ENCODE peak calls at places on chromosomes 6 and 20, in nine cellular contexts. One of them, this sample, is unnamed.

GRCh38 chr6:54248319-54248718 is 59.9 kb upstream of the TINAG start:
- DNase-seq in upper lobe of right lung: no peak
- DNase-seq in lower lobe of right lung: no peak
- DNase-seq in left ventricle myocardium inferior: no peak
- DNase-seq in stomach: no peak
- DNase-seq in left lung: no peak
- DNase-seq in thoracic aorta: no peak
- DNase-seq in cardiac muscle cell: no peak
- DNase-seq in body of pancreas: no peak
- DNase-seq in this sample: no peak

GRCh38 chr20:40763646-40764295 is 74.7 kb upstream of the MAFB start:
- DNase-seq in stomach: no peak
- DNase-seq in body of pancreas: no peak
- DNase-seq in upper lobe of right lung: no peak
- DNase-seq in left ventricle myocardium inferior: no peak
- DNase-seq in cardiac muscle cell: peak; percentile 5
- DNase-seq in lower lobe of right lung: no peak
- DNase-seq in left lung: no peak
- DNase-seq in thoracic aorta: peak; percentile 46
- DNase-seq in this sample: no peak

GRCh38 chr20:46127396-46128010 is 9.4 kb downstream of the CD40 start:
- DNase-seq in lower lobe of right lung: no peak
- DNase-seq in body of pancreas: no peak
- DNase-seq in left ventricle myocardium inferior: no peak
- DNase-seq in stomach: no peak
- DNase-seq in upper lobe of right lung: no peak
- DNase-seq in cardiac muscle cell: no peak
- DNase-seq in left lung: no peak
- DNase-seq in thoracic aorta: no peak
- DNase-seq in this sample: no peak

GRCh38 chr6:25423358-25423757 is 144.2 kb downstream of the CARMIL1 start:
- DNase-seq in left lung: no peak
- DNase-seq in stomach: no peak
- DNase-seq in thoracic aorta: no peak
- DNase-seq in cardiac muscle cell: no peak
- DNase-seq in left ventricle myocardium inferior: no peak
- DNase-seq in upper lobe of right lung: no peak
- DNase-seq in body of pancreas: no peak
- DNase-seq in lower lobe of right lung: no peak
- DNase-seq in this sample: no peak

GRCh38 chr6:16978686-16979085 is 123.2 kb upstream of the STMND1 start:
- DNase-seq in left lung: no peak
- DNase-seq in cardiac muscle cell: no peak
- DNase-seq in upper lobe of right lung: no peak
- DNase-seq in stomach: no peak
- DNase-seq in thoracic aorta: no peak
- DNase-seq in left ventricle myocardium inferior: no peak
- DNase-seq in body of pancreas: no peak
- DNase-seq in lower lobe of right lung: no peak
- DNase-seq in this sample: no peak

GRCh38 chr6:37225350-37226169 is 32.0 kb upstream of the TBC1D22B start:
- DNase-seq in lower lobe of right lung: no peak
- DNase-seq in upper lobe of right lung: no peak
- DNase-seq in body of pancreas: peak; percentile 58
- DNase-seq in left lung: no peak
- DNase-seq in stomach: no peak
- DNase-seq in thoracic aorta: no peak
- DNase-seq in cardiac muscle cell: no peak
- DNase-seq in left ventricle myocardium inferior: no peak
- DNase-seq in this sample: no peak

GRCh38 chr6:121434037-121434770 is 1.2 kb upstream of the GJA1 start:
- DNase-seq in left ventricle myocardium inferior: no peak
- DNase-seq in lower lobe of right lung: no peak
- DNase-seq in cardiac muscle cell: no peak
- DNase-seq in thoracic aorta: no peak
- DNase-seq in upper lobe of right lung: no peak
- DNase-seq in stomach: no peak
- DNase-seq in left lung: no peak
- DNase-seq in body of pancreas: no peak
- DNase-seq in this sample: no peak

GRCh38 chr20:35871311-35871771 is 83.0 kb downstream of the SCAND1 start:
- DNase-seq in cardiac muscle cell: peak; percentile 58
- DNase-seq in lower lobe of right lung: no peak
- DNase-seq in thoracic aorta: no peak
- DNase-seq in body of pancreas: no peak
- DNase-seq in left lung: no peak
- DNase-seq in stomach: peak; percentile 28
- DNase-seq in left ventricle myocardium inferior: peak; percentile 21
- DNase-seq in upper lobe of right lung: no peak
- DNase-seq in this sample: peak; percentile 56

GRCh38 chr6:66662196-66662595 is 955.2 kb upstream of the EYS start:
- DNase-seq in body of pancreas: no peak
- DNase-seq in upper lobe of right lung: no peak
- DNase-seq in left lung: no peak
- DNase-seq in stomach: no peak
- DNase-seq in thoracic aorta: no peak
- DNase-seq in left ventricle myocardium inferior: no peak
- DNase-seq in lower lobe of right lung: no peak
- DNase-seq in cardiac muscle cell: peak; percentile 58
- DNase-seq in this sample: no peak

GRCh38 chr6:32613475-32613874 is 23.7 kb upstream of the HLA-DQA1 start:
- DNase-seq in upper lobe of right lung: no peak
- DNase-seq in left lung: no peak
- DNase-seq in thoracic aorta: no peak
- DNase-seq in cardiac muscle cell: no peak
- DNase-seq in body of pancreas: no peak
- DNase-seq in stomach: no peak
- DNase-seq in lower lobe of right lung: no peak
- DNase-seq in left ventricle myocardium inferior: no peak
- DNase-seq in this sample: no peak

GRCh38 chr6:3356824-3357420 is 98.2 kb downstream of the PSMG4 start:
- DNase-seq in thoracic aorta: no peak
- DNase-seq in left ventricle myocardium inferior: no peak
- DNase-seq in cardiac muscle cell: peak; percentile 40
- DNase-seq in lower lobe of right lung: no peak
- DNase-seq in stomach: no peak
- DNase-seq in body of pancreas: peak; percentile 70
- DNase-seq in left lung: no peak
- DNase-seq in upper lobe of right lung: no peak
- DNase-seq in this sample: no peak

GRCh38 chr6:89257346-89257745 is 40.2 kb upstream of the GABRR1 start:
- DNase-seq in left ventricle myocardium inferior: no peak
- DNase-seq in thoracic aorta: no peak
- DNase-seq in upper lobe of right lung: no peak
- DNase-seq in body of pancreas: no peak
- DNase-seq in left lung: no peak
- DNase-seq in cardiac muscle cell: no peak
- DNase-seq in lower lobe of right lung: no peak
- DNase-seq in stomach: no peak
- DNase-seq in this sample: no peak

GRCh38 chr20:32979201-32979998 is 24.8 kb downstream of the SUN5 start:
- DNase-seq in body of pancreas: no peak
- DNase-seq in upper lobe of right lung: peak; percentile 34
- DNase-seq in left ventricle myocardium inferior: no peak
- DNase-seq in left lung: no peak
- DNase-seq in cardiac muscle cell: no peak
- DNase-seq in stomach: no peak
- DNase-seq in thoracic aorta: no peak
- DNase-seq in lower lobe of right lung: no peak
- DNase-seq in this sample: no peak

GRCh38 chr6:125519367-125519766 is 217.6 kb upstream of the HDDC2 start:
- DNase-seq in stomach: no peak
- DNase-seq in thoracic aorta: no peak
- DNase-seq in upper lobe of right lung: no peak
- DNase-seq in left lung: no peak
- DNase-seq in body of pancreas: no peak
- DNase-seq in left ventricle myocardium inferior: no peak
- DNase-seq in lower lobe of right lung: no peak
- DNase-seq in cardiac muscle cell: no peak
- DNase-seq in this sample: no peak

GRCh38 chr6:110039996-110040383 is 61.9 kb downstream of the GPR6 start:
- DNase-seq in stomach: peak; percentile 49
- DNase-seq in upper lobe of right lung: peak; percentile 66
- DNase-seq in left ventricle myocardium inferior: no peak
- DNase-seq in cardiac muscle cell: peak; percentile 48
- DNase-seq in thoracic aorta: no peak
- DNase-seq in lower lobe of right lung: no peak
- DNase-seq in left lung: no peak
- DNase-seq in body of pancreas: peak; percentile 39
- DNase-seq in this sample: no peak

GRCh38 chr6:54083301-54083700 is 27.9 kb upstream of the MLIP start:
- DNase-seq in left ventricle myocardium inferior: no peak
- DNase-seq in thoracic aorta: no peak
- DNase-seq in stomach: no peak
- DNase-seq in upper lobe of right lung: no peak
- DNase-seq in cardiac muscle cell: no peak
- DNase-seq in left lung: no peak
- DNase-seq in lower lobe of right lung: no peak
- DNase-seq in body of pancreas: no peak
- DNase-seq in this sample: no peak

GRCh38 chr20:59030911-59031310 is 1.2 kb downstream of the ATP5F1E start:
- DNase-seq in upper lobe of right lung: no peak
- DNase-seq in left lung: no peak
- DNase-seq in body of pancreas: no peak
- DNase-seq in left ventricle myocardium inferior: no peak
- DNase-seq in cardiac muscle cell: no peak
- DNase-seq in thoracic aorta: no peak
- DNase-seq in stomach: no peak
- DNase-seq in lower lobe of right lung: no peak
- DNase-seq in this sample: no peak
- H3K27ac ChIP-seq in upper lobe of right lung: no peak overlapping the region
- H3K27ac ChIP-seq in left lung: peak overlapping the region; percentile 94
- H3K27ac ChIP-seq in body of pancreas: no peak overlapping the region
- H3K27ac ChIP-seq in left ventricle myocardium inferior: peak overlapping the region; percentile 96
- H3K27ac ChIP-seq in cardiac muscle cell: no peak overlapping the region
- H3K27ac ChIP-seq in thoracic aorta: no peak overlapping the region
- H3K27ac ChIP-seq in stomach: no peak overlapping the region
- H3K27ac ChIP-seq in lower lobe of right lung: no peak overlapping the region
- H3K27ac ChIP-seq in this sample: peak overlapping the region; percentile 94

DNA sequence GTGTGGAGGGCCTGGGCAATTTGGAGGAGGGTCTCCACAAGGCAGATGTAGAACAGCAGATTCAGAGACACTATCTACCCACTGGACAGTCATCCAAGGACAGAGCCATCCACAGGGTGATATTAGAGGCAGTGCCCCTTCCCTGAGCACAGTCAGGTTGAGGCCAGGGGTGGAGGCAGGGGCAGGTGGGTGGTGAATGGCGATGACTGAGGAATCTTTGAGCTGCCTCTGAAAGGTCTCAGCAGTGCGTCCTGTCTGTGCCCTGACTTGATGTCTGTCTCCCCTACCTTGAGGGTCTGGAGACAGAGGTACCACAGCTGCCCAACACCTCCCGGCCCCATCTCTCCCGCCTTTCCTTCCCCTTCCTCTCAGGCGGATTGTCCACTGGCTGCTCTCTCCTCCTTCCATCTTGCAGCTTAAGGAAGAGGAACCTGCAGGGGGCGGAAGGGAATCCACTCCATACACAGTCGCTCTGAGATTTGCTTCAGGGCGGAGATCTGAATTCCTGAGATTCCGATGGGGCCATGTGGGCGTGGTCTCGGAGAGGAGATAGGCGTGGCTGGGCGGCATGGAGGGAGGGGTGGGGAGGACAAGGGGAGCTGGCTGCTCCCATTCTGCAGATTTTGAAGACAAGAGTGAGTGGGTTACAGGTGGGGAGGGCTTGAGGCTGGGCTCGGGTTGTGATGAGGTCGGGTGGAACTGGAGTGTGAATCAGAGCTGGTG is 1.7 kb downstream of the MUCL3 start:
- DNase-seq in upper lobe of right lung: peak; percentile 93
- DNase-seq in left lung: peak; percentile 88
- DNase-seq in lower lobe of right lung: peak; percentile 89
- DNase-seq in cardiac muscle cell: peak; percentile 88
- DNase-seq in thoracic aorta: peak; percentile 8
- DNase-seq in stomach: peak; percentile 89
- DNase-seq in body of pancreas: peak; percentile 82
- DNase-seq in left ventricle myocardium inferior: peak; percentile 65
- DNase-seq in this sample: peak; percentile 75
- TF ChIP-seq CTCF in upper lobe of right lung: peak; percentile 46
- TF ChIP-seq CTCF in left lung: no peak
- TF ChIP-seq CTCF in lower lobe of right lung: peak; percentile 46
- TF ChIP-seq CTCF in cardiac muscle cell: peak; percentile 80
- TF ChIP-seq CTCF in thoracic aorta: no peak
- TF ChIP-seq CTCF in stomach: peak; percentile 54
- TF ChIP-seq CTCF in body of pancreas: no peak
- TF ChIP-seq CTCF in left ventricle myocardium inferior: peak; percentile 52
- TF ChIP-seq CTCF in this sample: peak; percentile 23

GRCh38 chr20:59179988-59180387 is 16.4 kb downstream of the ZNF831 start:
- DNase-seq in upper lobe of right lung: no peak
- DNase-seq in left lung: no peak
- DNase-seq in lower lobe of right lung: no peak
- DNase-seq in cardiac muscle cell: no peak
- DNase-seq in thoracic aorta: no peak
- DNase-seq in stomach: no peak
- DNase-seq in body of pancreas: no peak
- DNase-seq in left ventricle myocardium inferior: no peak
- DNase-seq in this sample: no peak

GRCh38 chr20:59183751-59184150 is 20.1 kb downstream of the ZNF831 start:
- DNase-seq in left lung: no peak
- DNase-seq in body of pancreas: no peak
- DNase-seq in thoracic aorta: no peak
- DNase-seq in left ventricle myocardium inferior: no peak
- DNase-seq in stomach: no peak
- DNase-seq in upper lobe of right lung: no peak
- DNase-seq in cardiac muscle cell: no peak
- DNase-seq in lower lobe of right lung: no peak
- DNase-seq in this sample: no peak

GRCh38 chr20:59182401-59183044 is 18.9 kb downstream of the ZNF831 start:
- DNase-seq in left ventricle myocardium inferior: no peak
- DNase-seq in upper lobe of right lung: no peak
- DNase-seq in left lung: no peak
- DNase-seq in cardiac muscle cell: no peak
- DNase-seq in body of pancreas: no peak
- DNase-seq in thoracic aorta: no peak
- DNase-seq in stomach: no peak
- DNase-seq in lower lobe of right lung: no peak
- DNase-seq in this sample: no peak

GRCh38 chr20:59178983-59179595 is 15.5 kb downstream of the ZNF831 start:
- DNase-seq in left ventricle myocardium inferior: no peak
- DNase-seq in thoracic aorta: no peak
- DNase-seq in upper lobe of right lung: no peak
- DNase-seq in body of pancreas: no peak
- DNase-seq in left lung: no peak
- DNase-seq in lower lobe of right lung: no peak
- DNase-seq in cardiac muscle cell: no peak
- DNase-seq in stomach: no peak
- DNase-seq in this sample: peak; percentile 50

GRCh38 chr20:59181936-59182335 is 18.3 kb downstream of the ZNF831 start:
- DNase-seq in upper lobe of right lung: no peak
- DNase-seq in lower lobe of right lung: no peak
- DNase-seq in left lung: no peak
- DNase-seq in cardiac muscle cell: no peak
- DNase-seq in thoracic aorta: no peak
- DNase-seq in left ventricle myocardium inferior: no peak
- DNase-seq in body of pancreas: no peak
- DNase-seq in stomach: no peak
- DNase-seq in this sample: no peak
- H3K4me1 ChIP-seq in upper lobe of right lung: no peaks in the 10 kb centered on the region
- H3K4me1 ChIP-seq in lower lobe of right lung: no peaks in the 10 kb centered on the region
- H3K4me1 ChIP-seq in left lung: no peaks in the 10 kb centered on the region
- H3K4me1 ChIP-seq in cardiac muscle cell: no peaks in the 10 kb centered on the region
- H3K4me1 ChIP-seq in thoracic aorta: no peaks in the 10 kb centered on the region
- H3K4me1 ChIP-seq in left ventricle myocardium inferior: peaks cover 24% of the 10 kb centered on the region
- H3K4me1 ChIP-seq in body of pancreas: no peaks in the 10 kb centered on the region
- H3K4me1 ChIP-seq in stomach: no peaks in the 10 kb centered on the region
- H3K4me1 ChIP-seq in this sample: peaks cover 19% of the 10 kb centered on the region

GRCh38 chr6:157002795-157003194 is 225.6 kb downstream of the ARID1B start:
- DNase-seq in stomach: no peak
- DNase-seq in thoracic aorta: no peak
- DNase-seq in cardiac muscle cell: no peak
- DNase-seq in left ventricle myocardium inferior: no peak
- DNase-seq in upper lobe of right lung: no peak
- DNase-seq in lower lobe of right lung: no peak
- DNase-seq in left lung: no peak
- DNase-seq in body of pancreas: no peak
- DNase-seq in this sample: no peak
- H3K27ac ChIP-seq in stomach: no peak overlapping the region
- H3K27ac ChIP-seq in thoracic aorta: no peak overlapping the region
- H3K27ac ChIP-seq in cardiac muscle cell: no peak overlapping the region
- H3K27ac ChIP-seq in left ventricle myocardium inferior: no peak overlapping the region
- H3K27ac ChIP-seq in upper lobe of right lung: no peak overlapping the region
- H3K27ac ChIP-seq in lower lobe of right lung: no peak overlapping the region
- H3K27ac ChIP-seq in left lung: no peak overlapping the region
- H3K27ac ChIP-seq in body of pancreas: no peak overlapping the region
- H3K27ac ChIP-seq in this sample: no peak overlapping the region